ENCODE peak calls at places on chromosomes 1 and 21, in nine cellular contexts. One of them, this sample, is unnamed.

GRCh38 chr1:110668523-110668922 is 6.2 kb downstream of the KCNA3 start:
- DNase-seq in C1 segment of cervical spinal cord: no peak
- DNase-seq in activated T-cell treated with anti-CD3 and anti-CD28 coated beads, Interleukin-2, amount 50 U/mL, for 72 hours: peak; percentile 18
- DNase-seq in foreskin melanocyte: no peak
- DNase-seq in AG04449: no peak
- DNase-seq in endothelial cell of umbilical vein: no peak
- DNase-seq in stimulated activated CD4-positive, alpha-beta T cell treated with anti-CD3 and anti-CD28 coated beads, TNF-alpha, amount 100 ng/mL, for 4 hours: no peak
- DNase-seq in aorta: no peak
- DNase-seq in GM23248: no peak
- DNase-seq in this sample: no peak

GRCh38 chr1:60547821-60548220 is 474.3 kb upstream of the C1orf87 start:
- DNase-seq in C1 segment of cervical spinal cord: no peak
- DNase-seq in activated T-cell treated with anti-CD3 and anti-CD28 coated beads, Interleukin-2, amount 50 U/mL, for 72 hours: no peak
- DNase-seq in foreskin melanocyte: no peak
- DNase-seq in AG04449: no peak
- DNase-seq in endothelial cell of umbilical vein: peak; percentile 90
- DNase-seq in stimulated activated CD4-positive, alpha-beta T cell treated with anti-CD3 and anti-CD28 coated beads, TNF-alpha, amount 100 ng/mL, for 4 hours: no peak
- DNase-seq in aorta: no peak
- DNase-seq in GM23248: no peak
- DNase-seq in this sample: no peak

GRCh38 chr1:228900099-228900965 is 165.1 kb downstream of the RHOU start:
- DNase-seq in C1 segment of cervical spinal cord: no peak
- DNase-seq in activated T-cell treated with anti-CD3 and anti-CD28 coated beads, Interleukin-2, amount 50 U/mL, for 72 hours: no peak
- DNase-seq in foreskin melanocyte: no peak
- DNase-seq in AG04449: no peak
- DNase-seq in endothelial cell of umbilical vein: no peak
- DNase-seq in stimulated activated CD4-positive, alpha-beta T cell treated with anti-CD3 and anti-CD28 coated beads, TNF-alpha, amount 100 ng/mL, for 4 hours: no peak
- DNase-seq in aorta: no peak
- DNase-seq in GM23248: no peak
- DNase-seq in this sample: peak; percentile 31

GRCh38 chr1:79716481-79716880 is 710.0 kb upstream of the ADGRL4 start:
- DNase-seq in C1 segment of cervical spinal cord: no peak
- DNase-seq in activated T-cell treated with anti-CD3 and anti-CD28 coated beads, Interleukin-2, amount 50 U/mL, for 72 hours: no peak
- DNase-seq in foreskin melanocyte: no peak
- DNase-seq in AG04449: no peak
- DNase-seq in endothelial cell of umbilical vein: peak; percentile 96
- DNase-seq in stimulated activated CD4-positive, alpha-beta T cell treated with anti-CD3 and anti-CD28 coated beads, TNF-alpha, amount 100 ng/mL, for 4 hours: no peak
- DNase-seq in aorta: no peak
- DNase-seq in GM23248: peak; percentile 20
- DNase-seq in this sample: no peak

GRCh38 chr21:40143822-40144525 is 276.7 kb downstream of the PCP4 start:
- DNase-seq in C1 segment of cervical spinal cord: no peak
- DNase-seq in activated T-cell treated with anti-CD3 and anti-CD28 coated beads, Interleukin-2, amount 50 U/mL, for 72 hours: peak; percentile 32
- DNase-seq in foreskin melanocyte: peak; percentile 11
- DNase-seq in AG04449: no peak
- DNase-seq in endothelial cell of umbilical vein: peak; percentile 16
- DNase-seq in stimulated activated CD4-positive, alpha-beta T cell treated with anti-CD3 and anti-CD28 coated beads, TNF-alpha, amount 100 ng/mL, for 4 hours: no peak
- DNase-seq in aorta: peak; percentile 82
- DNase-seq in GM23248: peak; percentile 61
- DNase-seq in this sample: no peak

GRCh38 chr1:61869691-61870109 is 127.4 kb downstream of the PATJ start:
- DNase-seq in C1 segment of cervical spinal cord: no peak
- DNase-seq in activated T-cell treated with anti-CD3 and anti-CD28 coated beads, Interleukin-2, amount 50 U/mL, for 72 hours: no peak
- DNase-seq in foreskin melanocyte: no peak
- DNase-seq in AG04449: no peak
- DNase-seq in endothelial cell of umbilical vein: no peak
- DNase-seq in stimulated activated CD4-positive, alpha-beta T cell treated with anti-CD3 and anti-CD28 coated beads, TNF-alpha, amount 100 ng/mL, for 4 hours: no peak
- DNase-seq in aorta: no peak
- DNase-seq in GM23248: no peak
- DNase-seq in this sample: no peak

GRCh38 chr1:21347072-21347581 is 56.9 kb upstream of the ECE1 start:
- DNase-seq in C1 segment of cervical spinal cord: no peak
- DNase-seq in activated T-cell treated with anti-CD3 and anti-CD28 coated beads, Interleukin-2, amount 50 U/mL, for 72 hours: no peak
- DNase-seq in foreskin melanocyte: no peak
- DNase-seq in AG04449: no peak
- DNase-seq in endothelial cell of umbilical vein: no peak
- DNase-seq in stimulated activated CD4-positive, alpha-beta T cell treated with anti-CD3 and anti-CD28 coated beads, TNF-alpha, amount 100 ng/mL, for 4 hours: no peak
- DNase-seq in aorta: no peak
- DNase-seq in GM23248: no peak
- DNase-seq in this sample: no peak

GRCh38 chr1:194277927-194278326 is 1091.5 kb upstream of the B3GALT2 start:
- DNase-seq in C1 segment of cervical spinal cord: no peak
- DNase-seq in activated T-cell treated with anti-CD3 and anti-CD28 coated beads, Interleukin-2, amount 50 U/mL, for 72 hours: no peak
- DNase-seq in foreskin melanocyte: no peak
- DNase-seq in AG04449: no peak
- DNase-seq in endothelial cell of umbilical vein: no peak
- DNase-seq in stimulated activated CD4-positive, alpha-beta T cell treated with anti-CD3 and anti-CD28 coated beads, TNF-alpha, amount 100 ng/mL, for 4 hours: no peak
- DNase-seq in aorta: no peak
- DNase-seq in GM23248: no peak
- DNase-seq in this sample: no peak

GRCh38 chr1:29330856-29331255 is 94.5 kb downstream of the PTPRU start:
- DNase-seq in C1 segment of cervical spinal cord: no peak
- DNase-seq in activated T-cell treated with anti-CD3 and anti-CD28 coated beads, Interleukin-2, amount 50 U/mL, for 72 hours: no peak
- DNase-seq in foreskin melanocyte: no peak
- DNase-seq in AG04449: no peak
- DNase-seq in endothelial cell of umbilical vein: no peak
- DNase-seq in stimulated activated CD4-positive, alpha-beta T cell treated with anti-CD3 and anti-CD28 coated beads, TNF-alpha, amount 100 ng/mL, for 4 hours: no peak
- DNase-seq in aorta: no peak
- DNase-seq in GM23248: no peak
- DNase-seq in this sample: no peak

GRCh38 chr1:69671363-69672010 is 103.8 kb downstream of the LRRC7 start:
- DNase-seq in C1 segment of cervical spinal cord: no peak
- DNase-seq in activated T-cell treated with anti-CD3 and anti-CD28 coated beads, Interleukin-2, amount 50 U/mL, for 72 hours: no peak
- DNase-seq in foreskin melanocyte: peak; percentile 98
- DNase-seq in AG04449: no peak
- DNase-seq in endothelial cell of umbilical vein: no peak
- DNase-seq in stimulated activated CD4-positive, alpha-beta T cell treated with anti-CD3 and anti-CD28 coated beads, TNF-alpha, amount 100 ng/mL, for 4 hours: no peak
- DNase-seq in aorta: no peak
- DNase-seq in GM23248: peak; percentile 22
- DNase-seq in this sample: no peak

GRCh38 chr1:45938029-45938428 is 134.6 kb downstream of the MAST2 start:
- DNase-seq in C1 segment of cervical spinal cord: no peak
- DNase-seq in activated T-cell treated with anti-CD3 and anti-CD28 coated beads, Interleukin-2, amount 50 U/mL, for 72 hours: no peak
- DNase-seq in foreskin melanocyte: no peak
- DNase-seq in AG04449: no peak
- DNase-seq in endothelial cell of umbilical vein: no peak
- DNase-seq in stimulated activated CD4-positive, alpha-beta T cell treated with anti-CD3 and anti-CD28 coated beads, TNF-alpha, amount 100 ng/mL, for 4 hours: no peak
- DNase-seq in aorta: no peak
- DNase-seq in GM23248: no peak
- DNase-seq in this sample: no peak

GRCh38 chr1:185238447-185238846 is 78.6 kb downstream of the IVNS1ABP start:
- DNase-seq in C1 segment of cervical spinal cord: no peak
- DNase-seq in activated T-cell treated with anti-CD3 and anti-CD28 coated beads, Interleukin-2, amount 50 U/mL, for 72 hours: no peak
- DNase-seq in foreskin melanocyte: no peak
- DNase-seq in AG04449: no peak
- DNase-seq in endothelial cell of umbilical vein: no peak
- DNase-seq in stimulated activated CD4-positive, alpha-beta T cell treated with anti-CD3 and anti-CD28 coated beads, TNF-alpha, amount 100 ng/mL, for 4 hours: no peak
- DNase-seq in aorta: no peak
- DNase-seq in GM23248: peak; percentile 62
- DNase-seq in this sample: no peak

GRCh38 chr1:193926956-193927355 is 740.5 kb upstream of the B3GALT2 start:
- DNase-seq in C1 segment of cervical spinal cord: no peak
- DNase-seq in activated T-cell treated with anti-CD3 and anti-CD28 coated beads, Interleukin-2, amount 50 U/mL, for 72 hours: no peak
- DNase-seq in foreskin melanocyte: no peak
- DNase-seq in AG04449: no peak
- DNase-seq in endothelial cell of umbilical vein: no peak
- DNase-seq in stimulated activated CD4-positive, alpha-beta T cell treated with anti-CD3 and anti-CD28 coated beads, TNF-alpha, amount 100 ng/mL, for 4 hours: no peak
- DNase-seq in aorta: no peak
- DNase-seq in GM23248: no peak
- DNase-seq in this sample: no peak

GRCh38 chr1:230057681-230058565 is 9.1 kb upstream of the GALNT2 start:
- DNase-seq in C1 segment of cervical spinal cord: no peak
- DNase-seq in activated T-cell treated with anti-CD3 and anti-CD28 coated beads, Interleukin-2, amount 50 U/mL, for 72 hours: no peak
- DNase-seq in foreskin melanocyte: no peak
- DNase-seq in AG04449: no peak
- DNase-seq in endothelial cell of umbilical vein: no peak
- DNase-seq in stimulated activated CD4-positive, alpha-beta T cell treated with anti-CD3 and anti-CD28 coated beads, TNF-alpha, amount 100 ng/mL, for 4 hours: no peak
- DNase-seq in aorta: no peak
- DNase-seq in GM23248: no peak
- DNase-seq in this sample: no peak